ENCODE peak calls at places on chromosomes 3 and 15, in four cellular contexts. N, U, B and M are unnamed samples.

GRCh38 chr15:55116636-55117035 is 80.1 kb downstream of the RSL24D1 start:
- DNase-seq in N (peak), U (no peak), B (no peak), M (no peak)

GRCh38 chr3:7876741-7877297 is 624.8 kb upstream of the LMCD1 start:
- DNase-seq in N (peak), U (no peak), B (no peak), M (no peak)

GRCh38 chr3:68088216-68088615 is 433.8 kb upstream of the SUCLG2 start:
- DNase-seq in N (no peak), U (no peak), B (no peak), M (no peak)

GRCh38 chr15:80367094-80367493 is 37.1 kb upstream of the ARNT2 start:
- DNase-seq in N (peak), U (peak), B (no peak), M (peak)

GRCh38 chr15:76994971-76995945 is at the start of gene PSTPIP1:
- DNase-seq in N (no peak), U (no peak), B (peak), M (no peak)

GRCh38 chr3:158420654-158421396 is 150.2 kb upstream of the MLF1 start:
- DNase-seq in N (peak), U (no peak), B (no peak), M (peak)

GRCh38 chr3:94799420-94800060 is 736.7 kb downstream of the NSUN3 start:
- DNase-seq in N (no peak), U (no peak), B (no peak), M (no peak)

GRCh38 chr3:171616798-171617197 is 156.6 kb upstream of the TNIK start:
- DNase-seq in N (no peak), U (no peak), B (no peak), M (no peak)

GRCh38 chr15:78108300-78109084 is 16.1 kb downstream of the SH2D7 start:
- DNase-seq in N (peak), U (peak), B (peak), M (peak)

DNA sequence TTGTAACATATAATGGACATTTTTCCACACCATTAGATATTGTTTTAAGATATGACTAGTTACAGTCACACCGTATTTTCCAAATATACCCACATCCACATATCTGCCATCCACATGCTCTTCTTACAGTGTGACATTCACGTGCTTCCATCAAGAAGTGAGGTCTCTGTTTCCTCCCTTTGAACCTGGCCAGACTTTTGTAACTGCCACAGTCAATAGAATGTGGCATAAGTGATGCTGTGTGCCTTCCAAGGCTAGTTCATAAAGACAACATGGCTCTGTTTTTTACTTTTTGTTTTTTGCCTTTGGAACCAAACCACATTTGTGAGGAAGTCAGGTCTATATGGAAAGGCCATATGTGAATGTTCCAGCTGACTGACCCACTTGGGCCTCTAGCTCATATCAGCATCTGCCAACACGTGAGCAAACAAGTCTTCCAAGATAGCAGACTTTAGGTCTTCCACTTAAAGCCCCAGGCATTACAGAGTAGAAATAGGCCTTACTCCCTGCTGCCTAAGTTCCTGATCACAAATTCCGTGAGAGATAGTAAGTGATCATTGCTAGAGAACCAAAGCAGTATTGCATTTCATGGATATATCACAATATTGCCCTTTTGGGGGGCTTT is 27.1 kb downstream of the EIF1B start:
- DNase-seq in N (no peak), U (no peak), B (no peak), M (no peak)
- TF ChIP-seq CTCF in N (no peak), U (no peak), B (no peak), M (no peak)

GRCh38 chr3:42127226-42127625 is 36.1 kb downstream of the TRAK1 start:
- DNase-seq in N (no peak), U (no peak), B (no peak), M (no peak)
- TF ChIP-seq CTCF in N (no peak), U (no peak), B (no peak), M (no peak)

GRCh38 chr3:48433472-48434118 is 3.7 kb upstream of the PLXNB1 start:
- DNase-seq in N (peak), U (no peak), B (no peak), M (no peak)

GRCh38 chr3:48430359-48431101 is 644 bp upstream of the PLXNB1 start:
- DNase-seq in N (peak), U (no peak), B (no peak), M (no peak)

GRCh38 chr3:48434591-48435222 is 4.8 kb upstream of the PLXNB1 start:
- DNase-seq in N (no peak), U (no peak), B (no peak), M (no peak)

GRCh38 chr3:48431224-48432029 is 1.5 kb upstream of the PLXNB1 start:
- DNase-seq in N (no peak), U (no peak), B (no peak), M (no peak)

GRCh38 chr3:48432411-48433371 is 2.8 kb upstream of the PLXNB1 start:
- DNase-seq in N (no peak), U (peak), B (no peak), M (no peak)
- TF ChIP-seq CTCF in N (no peak), U (peak), B (peak), M (peak)

DNA sequence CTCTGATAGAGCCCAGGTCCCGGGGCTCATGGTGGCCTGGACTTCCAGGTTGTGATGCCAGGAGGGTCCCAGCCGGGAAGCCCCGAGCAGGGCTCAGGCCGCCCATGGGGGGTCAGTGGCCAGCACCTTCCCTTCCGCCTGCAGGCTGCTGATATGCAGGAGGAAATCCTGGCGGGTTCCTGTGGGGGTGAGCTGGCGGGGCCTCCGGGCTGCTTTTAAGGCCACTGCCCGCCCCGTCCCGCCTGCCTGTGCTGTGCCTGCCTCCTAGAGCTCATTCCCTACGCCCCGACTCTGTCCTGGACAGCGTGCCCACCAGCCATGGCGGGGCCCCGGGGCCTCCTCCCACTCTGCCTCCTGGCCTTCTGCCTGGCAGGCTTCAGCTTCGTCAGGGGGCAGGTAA is at the start of gene STAB1:
- DNase-seq in N (peak), U (no peak), B (peak), M (no peak)
- TF ChIP-seq CTCF in N (no peak), U (no peak), B (no peak), M (no peak)

GRCh38 chr3:66831931-66832330 is 166.2 kb upstream of the KBTBD8 start:
- DNase-seq in N (no peak), U (no peak), B (no peak), M (no peak)

GRCh38 chr3:66836363-66837152 is 161.5 kb upstream of the KBTBD8 start:
- DNase-seq in N (no peak), U (no peak), B (no peak), M (no peak)
- TF ChIP-seq CTCF in N (no peak), U (no peak), B (no peak), M (no peak)

GRCh38 chr15:85580914-85581313 is 200.5 kb downstream of the AKAP13 start:
- DNase-seq in N (no peak), U (no peak), B (no peak), M (no peak)

GRCh38 chr15:85579011-85579701 is 198.8 kb downstream of the AKAP13 start:
- DNase-seq in N (peak), U (peak), B (peak), M (no peak)

GRCh38 chr15:85582076-85582718 is 201.8 kb downstream of the AKAP13 start:
- DNase-seq in N (peak), U (no peak), B (no peak), M (no peak)

GRCh38 chr15:85581495-85581894 is 201.1 kb downstream of the AKAP13 start:
- DNase-seq in N (peak), U (no peak), B (peak), M (no peak)

GRCh38 chr15:85579957-85580694 is 199.7 kb downstream of the AKAP13 start:
- DNase-seq in N (peak), U (no peak), B (peak), M (no peak)
- TF ChIP-seq CTCF in N (peak), U (peak), B (peak), M (no peak)

GRCh38 chr15:101122806-101123205 is 129.0 kb downstream of the CHSY1 start:
- DNase-seq in N (no peak), U (no peak), B (no peak), M (no peak)

GRCh38 chr15:101120961-101121360 is 130.9 kb downstream of the CHSY1 start:
- DNase-seq in N (no peak), U (peak), B (no peak), M (no peak)

GRCh38 chr15:101122266-101122665 is 129.6 kb downstream of the CHSY1 start:
- DNase-seq in N (no peak), U (no peak), B (no peak), M (no peak)

GRCh38 chr15:101120473-101120872 is 131.4 kb downstream of the CHSY1 start:
- DNase-seq in N (no peak), U (no peak), B (no peak), M (no peak)

GRCh38 chr15:101121511-101122090 is 130.2 kb downstream of the CHSY1 start:
- DNase-seq in N (peak), U (peak), B (peak), M (peak)
- TF ChIP-seq CTCF in N (peak), U (peak), B (peak), M (peak)

DNA sequence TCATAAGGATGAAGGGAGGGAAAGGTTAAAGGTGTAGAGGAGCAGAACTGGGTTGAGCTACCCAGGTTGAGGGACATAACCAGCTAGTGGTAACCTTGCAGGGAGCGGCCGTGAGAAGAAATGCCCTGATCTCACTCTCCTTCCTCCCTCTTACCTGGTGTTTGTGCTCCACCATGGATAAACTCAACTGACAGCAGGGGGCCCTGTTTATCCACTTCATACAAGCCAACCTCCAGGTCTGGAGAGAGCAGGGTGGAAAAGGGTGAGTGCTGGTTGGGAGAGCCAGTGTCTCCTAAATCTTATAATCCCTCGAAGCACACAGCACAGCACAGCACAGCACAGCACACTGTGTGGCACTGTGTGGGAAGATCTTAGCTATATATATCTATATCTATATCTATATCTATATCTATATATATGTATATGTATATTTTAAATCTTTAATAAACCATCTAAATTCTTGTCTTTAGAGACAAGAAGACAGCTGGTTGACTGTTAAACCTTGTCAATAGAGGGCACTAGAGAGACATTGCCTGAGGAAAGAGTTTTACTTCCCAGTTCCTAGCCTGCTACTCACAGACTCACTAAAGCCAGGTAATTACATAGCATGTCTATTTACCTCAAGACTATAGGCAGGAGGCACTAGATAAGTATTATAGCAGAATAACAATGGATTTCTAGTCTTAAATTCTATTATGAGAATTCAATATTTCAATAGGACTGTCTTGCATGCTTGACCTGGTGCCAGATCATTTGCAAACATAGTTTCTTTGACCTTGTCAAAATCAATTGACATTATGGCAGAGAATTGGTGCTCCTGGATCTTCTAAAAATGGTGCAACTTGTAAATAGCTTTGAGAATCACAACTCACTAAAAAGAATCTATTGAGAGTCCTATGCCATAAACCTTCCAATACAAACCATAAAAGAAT is 21.7 kb upstream of the FMN1 start:
- DNase-seq in N (peak), U (peak), B (no peak), M (peak)
- TF ChIP-seq CTCF in N (peak), U (peak), B (peak), M (peak)

GRCh38 chr3:119810018-119810435 is 28.1 kb downstream of the NR1I2 start:
- DNase-seq in N (peak), U (no peak), B (peak), M (peak)
- TF ChIP-seq CTCF in N (peak), U (no peak), B (peak), M (peak)

GRCh38 chr3:35950045-35950444 is 310.7 kb downstream of the ARPP21 start:
- DNase-seq in N (no peak), U (no peak), B (no peak), M (no peak)

GRCh38 chr3:35946857-35947514 is 307.7 kb downstream of the ARPP21 start:
- DNase-seq in N (no peak), U (no peak), B (no peak), M (no peak)

GRCh38 chr3:35944915-35945710 is 305.8 kb downstream of the ARPP21 start:
- DNase-seq in N (no peak), U (no peak), B (no peak), M (peak)

GRCh38 chr3:35946121-35946856 is 307.0 kb downstream of the ARPP21 start:
- DNase-seq in N (peak), U (no peak), B (no peak), M (no peak)
- TF ChIP-seq CTCF in N (peak), U (peak), B (peak), M (peak)